ENCODE peak calls at places on chromosomes 12 and 14, in four cellular contexts. P is keratinocyte, X is MM.1S, O is H1. K is an unnamed sample.
A peak's percentile ranks its signal among the peaks of the same experiment; 100 is the strongest.

GRCh38 chr14:99744873-99745224 is 48.4 kb upstream of the EML1 start:
- DNase-seq in P (no peak), X (no peak), O (no peak), K (no peak)

GRCh38 chr12:99984271-99985128 is at the start of gene ANKS1B:
- DNase-seq in P (no peak), X (peak; percentile 48), O (peak; percentile 83), K (peak; percentile 65)

GRCh38 chr12:45312012-45312411 is 96.1 kb downstream of the ANO6 start:
- DNase-seq in P (no peak), X (no peak), O (no peak), K (no peak)

GRCh38 chr12:60191676-60192359 is 596.0 kb downstream of the SLC16A7 start:
- DNase-seq in P (no peak), X (no peak), O (no peak), K (no peak)

GRCh38 chr12:107622005-107622404 is 63.6 kb upstream of the PWP1 start:
- DNase-seq in P (no peak), X (no peak), O (peak; percentile 80), K (peak; percentile 46)

GRCh38 chr12:89960607-89961394 is 252.2 kb upstream of the ATP2B1 start:
- DNase-seq in P (no peak), X (no peak), O (no peak), K (no peak)

GRCh38 chr12:95960241-95960640 is 17.1 kb downstream of the AMDHD1 start:
- DNase-seq in P (no peak), X (no peak), O (no peak), K (no peak)

GRCh38 chr14:30191639-30192279 is 264.1 kb upstream of the PRKD1 start:
- DNase-seq in P (no peak), X (no peak), O (no peak), K (no peak)

GRCh38 chr14:56124296-56124695 is 6.1 kb downstream of the PELI2 start:
- DNase-seq in P (no peak), X (no peak), O (no peak), K (no peak)

GRCh38 chr12:126353604-126354003 is 1288.4 kb downstream of the AACS start:
- DNase-seq in P (no peak), X (no peak), O (no peak), K (no peak)

GRCh38 chr12:23906329-23906728 is 43.1 kb downstream of the SOX5 start:
- DNase-seq in P (no peak), X (no peak), O (no peak), K (no peak)

GRCh38 chr12:1630081-1630826 is 1.2 kb downstream of the WNT5B start:
- DNase-seq in P (no peak), X (no peak), O (peak; percentile 68), K (peak; percentile 48)

GRCh38 chr12:8081228-8081920 is 700 bp upstream of the NECAP1 start:
- DNase-seq in P (no peak), X (peak; percentile 78), O (no peak), K (peak; percentile 67)

GRCh38 chr14:23430733-23431105 is 4.7 kb downstream of the MYH7 start:
- DNase-seq in P (no peak), X (no peak), O (no peak), K (no peak)

GRCh38 chr12:78530065-78530765 is 334.4 kb upstream of the SYT1 start:
- DNase-seq in P (no peak), X (no peak), O (no peak), K (no peak)

GRCh38 chr12:132472386-132472785 is 17.6 kb upstream of the FBRSL1 start:
- DNase-seq in P (no peak), X (no peak), O (no peak), K (no peak)

GRCh38 chr14:31154956-31155355 is 52.6 kb downstream of the HECTD1 start:
- DNase-seq in P (no peak), X (no peak), O (no peak), K (no peak)

GRCh38 chr12:132282031-132282949 is 47.1 kb downstream of the GALNT9 start:
- DNase-seq in P (no peak), X (no peak), O (no peak), K (no peak)

GRCh38 chr12:108914031-108914630 is 34.2 kb downstream of the DAO start:
- DNase-seq in P (no peak), X (no peak), O (no peak), K (no peak)

GRCh38 chr14:37116933-37117844 is 55.2 kb downstream of the SLC25A21 start:
- DNase-seq in P (no peak), X (no peak), O (no peak), K (peak; percentile 57)

GRCh38 chr14:100823488-100823887 is 2.4 kb upstream of the MEG3 start:
- DNase-seq in P (no peak), X (no peak), O (no peak), K (no peak)

GRCh38 chr14:104721704-104722431 is 2.2 kb upstream of the ADSS1 start:
- DNase-seq in P (no peak), X (no peak), O (no peak), K (no peak)

GRCh38 chr12:49296034-49296835 is 1.3 kb downstream of the PRPH start:
- DNase-seq in P (no peak), X (peak; percentile 42), O (peak; percentile 91), K (peak; percentile 85)

GRCh38 chr12:114245555-114245954 is 160.4 kb downstream of the TBX5 start:
- DNase-seq in P (no peak), X (no peak), O (no peak), K (peak; percentile 45)

GRCh38 chr12:114254172-114254571 is 151.8 kb downstream of the TBX5 start:
- DNase-seq in P (no peak), X (no peak), O (no peak), K (no peak)

DNA sequence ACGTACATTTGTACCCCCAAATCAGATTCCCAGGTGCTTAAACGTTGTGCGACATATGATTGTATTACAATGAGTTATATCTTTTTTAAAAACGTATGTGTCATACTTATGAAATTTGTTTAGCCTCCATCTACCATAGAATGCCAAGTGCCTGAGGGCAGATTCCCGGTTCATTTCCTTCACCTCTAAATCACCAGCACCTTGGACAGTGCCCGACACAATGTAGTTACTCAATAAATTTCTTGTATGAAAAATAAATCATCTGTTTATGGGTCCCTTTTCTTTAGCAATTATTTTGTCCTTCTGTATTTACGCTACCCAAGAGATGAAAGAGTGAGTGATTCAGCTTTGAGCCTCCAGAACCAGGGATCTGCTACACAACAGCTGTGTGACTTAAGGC is 157.4 kb downstream of the TBX5 start:
- DNase-seq in P (no peak), X (no peak), O (no peak), K (no peak)
- H3K79me2 ChIP-seq in P (no peaks in the 10 kb centered on the region), X (no peaks in the 10 kb centered on the region), O (no peaks in the 10 kb centered on the region), K (no peaks in the 10 kb centered on the region)

GRCh38 chr14:64952598-64953309 is 10.2 kb upstream of the GPX2 start:
- DNase-seq in P (no peak), X (no peak), O (no peak), K (peak; percentile 68)

GRCh38 chr14:64951724-64952123 is 9.2 kb upstream of the GPX2 start:
- DNase-seq in P (no peak), X (no peak), O (no peak), K (no peak)

GRCh38 chr14:64954491-64955240 is 12.1 kb upstream of the GPX2 start:
- DNase-seq in P (no peak), X (no peak), O (no peak), K (no peak)

GRCh38 chr14:64953661-64954060 is 11.1 kb upstream of the GPX2 start:
- DNase-seq in P (no peak), X (no peak), O (no peak), K (no peak)

GRCh38 chr14:64953310-64953654 is 10.7 kb upstream of the GPX2 start:
- DNase-seq in P (no peak), X (no peak), O (no peak), K (no peak)
- H2AFZ ChIP-seq in P (no peak overlapping the region), X (no peak overlapping the region), O (no peak overlapping the region), K (no peak overlapping the region)

GRCh38 chr12:32235251-32235650 is 128.6 kb downstream of the BICD1 start:
- DNase-seq in P (no peak), X (no peak), O (no peak), K (no peak)
- H3K79me2 ChIP-seq in P (no peaks in the 10 kb centered on the region), X (no peaks in the 10 kb centered on the region), O (peaks cover 19% of the 10 kb centered on the region), K (peaks cover 48% of the 10 kb centered on the region)

GRCh38 chr14:45135181-45135580 is 549 bp upstream of the FANCM start:
- DNase-seq in P (no peak), X (no peak), O (no peak), K (peak; percentile 82)

GRCh38 chr14:45133683-45134050 is 614 bp downstream of the FKBP3 start:
- DNase-seq in P (no peak), X (no peak), O (no peak), K (no peak)

GRCh38 chr14:45134051-45134958 is at the start of gene FKBP3:
- DNase-seq in P (peak; percentile 89), X (peak; percentile 95), O (peak; percentile 94), K (peak; percentile 100)

GRCh38 chr14:45140661-45141187 is 5.0 kb downstream of the FANCM start:
- DNase-seq in P (no peak), X (no peak), O (no peak), K (no peak)

DNA sequence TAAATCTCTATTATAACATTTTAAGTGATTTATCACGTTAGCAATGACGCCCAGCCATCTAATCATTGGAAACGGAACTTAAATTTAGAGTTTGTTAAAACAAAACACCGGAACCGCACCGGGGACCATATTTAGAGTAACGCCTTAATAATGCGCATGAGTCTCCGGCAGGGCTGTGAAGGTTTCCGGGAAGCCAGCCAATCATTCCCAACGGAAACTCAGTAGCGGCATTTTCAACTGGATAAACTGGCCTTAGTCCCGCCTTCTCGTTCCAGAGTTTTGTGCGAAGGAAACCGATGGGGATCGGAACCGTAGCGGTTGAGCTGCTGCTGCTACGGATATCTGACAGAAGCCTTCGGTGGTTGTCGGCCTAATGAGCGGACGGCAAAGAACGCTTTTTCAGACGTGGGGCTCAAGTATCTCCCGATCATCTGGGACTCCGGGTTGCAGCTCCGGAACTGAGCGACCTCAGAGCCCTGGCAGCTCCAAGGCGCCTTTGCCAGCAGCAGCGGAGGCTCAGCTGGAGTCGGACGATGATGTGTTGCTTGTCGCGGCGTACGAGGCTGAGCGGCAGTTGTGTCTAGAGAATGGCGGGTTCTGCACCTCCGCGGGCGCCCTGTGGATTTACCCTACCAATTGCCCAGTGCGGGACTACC is at the start of gene FANCM:
- DNase-seq in P (peak; percentile 52), X (peak; percentile 87), O (peak; percentile 80), K (peak; percentile 100)
- H2AFZ ChIP-seq in P (peak within 1 kb of the TSS; percentile 99), X (peak within 1 kb of the TSS; percentile 88), O (peak within 1 kb of the TSS; percentile 93), K (peak within 1 kb of the TSS; percentile 53)

GRCh38 chr14:24956104-24956503 is 93.8 kb downstream of the STXBP6 start:
- DNase-seq in P (no peak), X (no peak), O (no peak), K (no peak)
- H3K79me2 ChIP-seq in P (no peaks in the 10 kb centered on the region), X (no peaks in the 10 kb centered on the region), O (no peaks in the 10 kb centered on the region), K (no peaks in the 10 kb centered on the region)

GRCh38 chr12:85363382-85364190 is 83.6 kb downstream of the ALX1 start:
- DNase-seq in P (no peak), X (no peak), O (no peak), K (no peak)

GRCh38 chr12:85356596-85357385 is 76.8 kb downstream of the ALX1 start:
- DNase-seq in P (no peak), X (no peak), O (no peak), K (no peak)

GRCh38 chr12:85357609-85358008 is 77.6 kb downstream of the ALX1 start:
- DNase-seq in P (no peak), X (no peak), O (no peak), K (no peak)

GRCh38 chr12:85358715-85359114 is 78.7 kb downstream of the ALX1 start:
- DNase-seq in P (no peak), X (no peak), O (no peak), K (no peak)
- H2AFZ ChIP-seq in P (no peak overlapping the region), X (no peak overlapping the region), O (no peak overlapping the region), K (no peak overlapping the region)

K was measured in Karpas-422.